ENCODE peak calls at places on chromosomes 11 and 22, in six cellular contexts. S is tibial nerve; U is effector memory CD4-positive, alpha-beta T cell; K is A549; W is stomach; R is naive thymus-derived CD4-positive, alpha-beta T cell. C is an unnamed sample. For H3K4me1 and H3K9me3, the result is how much of the 10 kb centered on the place peaks cover.

GRCh38 chr11:61575886-61576516 is 4.9 kb downstream of the SYT7 start:
- DNase-seq in U (no peak), R (no peak), W (peak), S (no peak), K (no peak), C (no peak)

GRCh38 chr11:124441081-124441480 is 4.4 kb downstream of the OR8B8 start:
- DNase-seq in W (no peak), R (no peak), K (no peak), U (no peak), S (no peak), C (no peak)

GRCh38 chr11:105609832-105610781 is at the start of gene GRIA4:
- DNase-seq in S (peak), U (no peak), R (no peak), W (peak), K (no peak), C (peak)

GRCh38 chr11:46279393-46280099 is 2.1 kb downstream of the CREB3L1 start:
- DNase-seq in S (no peak), K (no peak), U (no peak), W (peak), R (no peak), C (peak)

GRCh38 chr11:78147807-78148206 is 8.4 kb upstream of the ALG8 start:
- DNase-seq in S (no peak), R (no peak), K (no peak), U (no peak), W (no peak), C (no peak)

GRCh38 chr11:7907121-7907520 is 23.9 kb downstream of the OR10A6 start:
- DNase-seq in S (no peak), K (no peak), W (no peak), R (no peak), U (no peak), C (no peak)

GRCh38 chr11:28910926-28911325 is 802.7 kb downstream of the METTL15 start:
- DNase-seq in U (no peak), W (no peak), K (no peak), R (no peak), S (no peak), C (no peak)

GRCh38 chr22:44098966-44099530 is 74.9 kb downstream of the PARVB start:
- DNase-seq in S (no peak), K (no peak), U (no peak), W (no peak), R (no peak), C (no peak)

GRCh38 chr11:206002-206384 is 1.2 kb downstream of the BET1L start:
- DNase-seq in W (peak), S (no peak), U (no peak), R (no peak), K (no peak), C (no peak)
- H3K27ac ChIP-seq in W (no peak), S (peak), U (peak), R (peak), K (peak), C (peak)

DNA sequence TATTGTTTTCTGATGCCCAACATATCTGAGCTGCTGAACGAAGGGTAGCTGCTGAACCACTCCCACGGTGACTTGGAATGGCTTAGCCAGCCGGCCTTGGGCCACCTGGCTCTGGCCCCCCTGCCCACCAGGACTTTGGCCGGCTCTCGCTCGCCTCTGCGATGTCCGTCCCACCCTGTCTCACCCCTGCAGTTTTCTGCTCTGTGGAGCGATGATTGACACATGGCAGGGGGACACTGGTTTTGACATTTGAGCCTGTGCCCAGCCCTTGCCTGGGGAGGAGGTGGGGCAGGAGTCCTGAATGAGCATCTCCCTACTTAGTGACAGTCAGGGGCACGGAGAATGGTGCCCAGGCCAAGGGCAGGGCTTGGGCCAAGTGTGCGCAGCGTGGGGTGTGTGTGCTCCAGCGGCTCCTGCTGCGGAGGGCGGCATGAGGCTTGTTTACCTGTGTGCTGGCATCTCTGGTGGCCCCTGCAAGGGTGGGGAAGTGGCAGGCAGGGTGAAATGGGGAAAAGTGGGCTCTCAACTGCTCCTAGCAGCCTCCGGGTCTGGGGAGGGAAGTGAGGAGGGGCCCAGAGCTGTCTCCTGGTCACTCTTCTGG is 15.7 kb upstream of the CDKN1C start:
- DNase-seq in K (no peak), R (no peak), W (no peak), S (no peak), U (no peak), C (no peak)
- H3K4me1 ChIP-seq in K (under half), R (under half), W (half or more), S (under half), U (under half), C (under half)

GRCh38 chr22:49214976-49215375 is 612.7 kb downstream of the BRD1 start:
- DNase-seq in W (peak), U (no peak), K (no peak), R (no peak), S (no peak), C (no peak)

GRCh38 chr22:49213731-49214352 is 613.8 kb downstream of the BRD1 start:
- DNase-seq in R (no peak), U (no peak), S (no peak), W (peak), K (no peak), C (no peak)

GRCh38 chr22:49218142-49218541 is 609.5 kb downstream of the BRD1 start:
- DNase-seq in R (no peak), K (no peak), S (no peak), W (no peak), U (no peak), C (no peak)

GRCh38 chr22:49216579-49216978 is 611.1 kb downstream of the BRD1 start:
- DNase-seq in R (no peak), K (no peak), U (no peak), S (no peak), W (peak), C (no peak)

DNA sequence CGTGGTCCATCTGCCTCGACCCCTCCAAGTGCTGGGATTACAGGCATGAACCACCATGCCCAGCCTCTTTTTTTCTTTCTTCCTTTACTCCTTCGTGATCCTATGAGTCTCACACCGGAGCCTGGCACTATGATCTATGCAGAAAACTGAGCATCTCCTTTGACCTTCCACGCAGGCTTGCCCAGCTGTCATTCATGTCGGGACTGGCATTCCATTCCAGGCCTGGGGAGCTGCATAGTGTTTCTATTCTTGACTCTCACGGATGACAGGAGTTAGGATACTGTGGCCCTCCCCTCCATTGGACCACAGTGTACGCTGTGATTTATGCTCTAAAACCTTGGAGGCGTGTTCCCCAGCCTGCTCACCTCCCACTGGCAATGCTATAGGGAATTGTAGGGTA is 611.8 kb downstream of the BRD1 start:
- DNase-seq in K (no peak), U (no peak), W (peak), S (no peak), R (no peak), C (no peak)
- H3K9me3 ChIP-seq in K (under half), U (under half), W (under half), S (under half), R (under half), C (under half)

GRCh38 chr22:41127447-41127846 is 35.1 kb downstream of the EP300 start:
- DNase-seq in S (no peak), W (no peak), R (no peak), U (no peak), K (no peak), C (no peak)
- H3K27ac ChIP-seq in S (no peak), W (no peak), R (no peak), U (no peak), K (no peak), C (no peak)

GRCh38 chr22:46081036-46081830 is 69.1 kb upstream of the PPARA start:
- DNase-seq in S (peak), R (no peak), W (peak), K (no peak), U (no peak), C (no peak)
- H3K4me1 ChIP-seq in S (under half), R (under half), W (half or more), K (half or more), U (under half), C (under half)

DNA sequence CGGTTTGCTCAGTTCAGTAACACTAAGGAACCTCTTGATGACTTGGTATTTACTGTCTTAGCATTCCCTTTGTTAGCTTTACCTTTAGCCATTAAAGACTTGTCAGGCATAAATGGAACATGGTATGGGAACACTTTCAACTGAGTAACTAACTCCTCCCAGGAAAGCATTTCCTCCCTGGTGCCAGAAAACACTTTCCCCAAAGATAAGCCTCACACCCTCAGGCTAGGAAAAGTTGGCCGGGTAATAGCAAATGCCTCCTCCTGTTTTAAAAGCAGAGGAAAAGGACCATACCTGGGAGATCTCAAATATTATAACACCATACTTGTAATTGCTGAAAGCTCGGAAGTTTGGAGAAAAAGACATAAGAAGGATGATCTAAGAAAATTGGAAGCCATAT is 12.0 kb downstream of the KCNJ11 start:
- DNase-seq in R (no peak), U (no peak), K (no peak), W (no peak), S (no peak), C (no peak)
- H3K9me3 ChIP-seq in R (under half), U (under half), K (under half), W (under half), S (under half), C (under half)

GRCh38 chr11:102138223-102138622 is 28.0 kb downstream of the YAP1 start:
- DNase-seq in S (no peak), W (no peak), R (no peak), U (no peak), K (no peak), C (no peak)
- H3K27ac ChIP-seq in S (no peak), W (no peak), R (no peak), U (no peak), K (peak), C (peak)

GRCh38 chr22:29093980-29094379 is 21.1 kb downstream of the KREMEN1 start:
- DNase-seq in K (no peak), R (no peak), S (no peak), U (no peak), W (no peak), C (no peak)
- H3K4me1 ChIP-seq in K (under half), R (under half), S (under half), U (under half), W (half or more), C (under half)

GRCh38 chr22:48504519-48505140 is 1323.0 kb downstream of the BRD1 start:
- DNase-seq in U (no peak), S (no peak), K (no peak), W (no peak), R (no peak), C (no peak)

GRCh38 chr22:48507595-48508350 is 1319.9 kb downstream of the BRD1 start:
- DNase-seq in R (no peak), S (no peak), U (no peak), W (no peak), K (no peak), C (no peak)

GRCh38 chr22:48506506-48507145 is 1321.0 kb downstream of the BRD1 start:
- DNase-seq in U (no peak), K (no peak), R (no peak), W (no peak), S (no peak), C (no peak)

GRCh38 chr22:48505891-48506290 is 1321.8 kb downstream of the BRD1 start:
- DNase-seq in U (no peak), W (no peak), K (no peak), R (no peak), S (no peak), C (no peak)

DNA sequence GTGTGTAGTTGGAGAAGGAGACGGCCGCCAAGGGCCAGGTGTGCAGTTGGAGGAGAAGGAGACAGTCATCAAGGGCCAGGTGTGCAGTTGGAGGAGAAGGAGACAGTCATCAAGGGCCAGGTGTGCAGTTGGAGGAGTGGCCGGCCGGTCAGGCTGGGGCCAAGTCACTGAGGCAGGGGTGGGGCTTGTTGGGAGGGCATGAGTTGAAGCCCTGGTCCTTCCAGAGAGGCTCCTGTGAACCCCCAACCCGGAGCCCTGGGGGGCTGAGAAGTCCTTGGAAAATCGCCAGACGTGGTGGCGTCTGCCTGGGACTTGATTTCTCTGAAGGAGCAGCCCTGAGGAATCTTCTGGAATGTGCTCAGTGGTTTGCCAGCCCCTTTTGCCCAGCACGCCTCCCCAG is 1320.5 kb downstream of the BRD1 start:
- DNase-seq in R (no peak), K (no peak), W (no peak), S (no peak), U (no peak), C (no peak)
- H3K9me3 ChIP-seq in R (under half), K (under half), W (under half), S (under half), U (under half), C (under half)

DNA sequence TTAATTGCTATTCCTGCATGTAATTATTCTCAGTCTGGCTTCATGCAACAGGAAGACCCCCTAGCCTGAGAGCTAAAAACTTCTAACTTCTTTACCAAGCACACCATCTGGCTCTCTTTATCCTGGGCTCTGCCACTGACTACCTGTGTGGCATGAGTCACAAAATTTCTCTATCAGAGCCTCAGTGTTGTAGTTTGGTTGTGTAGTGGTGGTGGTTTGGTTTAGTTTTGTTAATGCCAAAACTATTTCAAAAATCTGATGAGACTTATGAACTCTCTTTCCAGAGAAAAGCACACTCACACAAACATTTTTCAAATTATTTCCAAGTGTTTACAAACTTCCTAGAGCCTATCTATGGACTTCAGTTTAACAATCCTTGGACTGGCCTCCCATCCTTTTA is 7.5 kb upstream of the IL17RA start:
- DNase-seq in S (no peak), U (no peak), W (no peak), K (no peak), R (no peak), C (no peak)
- H3K27ac ChIP-seq in S (no peak), U (no peak), W (no peak), K (no peak), R (no peak), C (no peak)

C was measured in small intestine.